ENCODE peak calls at places on chromosomes 1 and 21, in eight cellular contexts. P is T follicular helper cell, Y is Caco-2, F is AG04450, C is left kidney, R is PC-9, V is T-helper 1 cell, S is NCI-H345. A is an unnamed sample.

GRCh38 chr1:202908998-202909397 is 18.0 kb downstream of the KLHL12 start:
- DNase-seq in P (no peak), Y (no peak), F (no peak), C (no peak), R (no peak), V (no peak), S (no peak), A (no peak)

GRCh38 chr1:206106328-206107167 is 10.6 kb downstream of the AVPR1B start:
- DNase-seq in P (peak; percentile 64), Y (peak; percentile 80), F (peak; percentile 61), C (peak; percentile 90), R (peak; percentile 74), V (peak; percentile 67), S (peak; percentile 74), A (peak; percentile 87)

GRCh38 chr1:118335372-118335771 is 150.3 kb upstream of the SPAG17 start:
- DNase-seq in P (no peak), Y (no peak), F (no peak), C (peak; percentile 3), R (no peak), V (no peak), S (peak; percentile 63), A (peak; percentile 26)

GRCh38 chr1:1253972-1254666 is 7.6 kb upstream of the C1QTNF12 start:
- DNase-seq in P (no peak), Y (no peak), F (no peak), C (no peak), R (no peak), V (no peak), S (no peak), A (no peak)

GRCh38 chr1:40926441-40926840 is 53.1 kb upstream of the CTPS1 start:
- DNase-seq in P (no peak), Y (no peak), F (no peak), C (no peak), R (no peak), V (no peak), S (no peak), A (no peak)

GRCh38 chr21:33668180-33668579 is 25.9 kb downstream of the ITSN1 start:
- DNase-seq in P (no peak), Y (no peak), F (no peak), C (no peak), R (no peak), V (no peak), S (no peak), A (no peak)

GRCh38 chr1:61419167-61419566 is 305.8 kb downstream of the TM2D1 start:
- DNase-seq in P (no peak), Y (no peak), F (no peak), C (no peak), R (no peak), V (no peak), S (no peak), A (no peak)

GRCh38 chr1:10698726-10699469 is 97.5 kb downstream of the CASZ1 start:
- DNase-seq in P (no peak), Y (no peak), F (no peak), C (no peak), R (no peak), V (no peak), S (no peak), A (no peak)

GRCh38 chr1:24277420-24278169 is 41.6 kb upstream of the GRHL3 start:
- DNase-seq in P (no peak), Y (no peak), F (no peak), C (no peak), R (peak; percentile 70), V (peak; percentile 74), S (no peak), A (peak; percentile 63)